ENCODE peak calls at places on chromosomes 2 and 18, in four cellular contexts. V is HepG2, Z is K562, Y is GM12878. R is an unnamed sample.

GRCh38 chr18:78543201-78543725 is 436.4 kb upstream of the SALL3 start:
- DNase-seq in V (no peak), Z (no peak), Y (no peak), R (no peak)

GRCh38 chr18:79434611-79435010 is 38.9 kb downstream of the NFATC1 start:
- DNase-seq in V (no peak), Z (no peak), Y (no peak), R (no peak)

GRCh38 chr18:23384778-23385736 is 68.0 kb upstream of the RIOK3 start:
- DNase-seq in V (peak; percentile 73), Z (no peak), Y (no peak), R (no peak)

GRCh38 chr2:47002480-47003381 is 87.1 kb upstream of the MCFD2 start:
- DNase-seq in V (no peak), Z (no peak), Y (no peak), R (no peak)

GRCh38 chr2:68435605-68436004 is 31.5 kb downstream of the FBXO48 start:
- DNase-seq in V (no peak), Z (no peak), Y (no peak), R (no peak)

GRCh38 chr18:9366126-9366714 is 31.6 kb downstream of the TWSG1 start:
- DNase-seq in V (no peak), Z (no peak), Y (no peak), R (peak; percentile 69)

GRCh38 chr2:16030206-16031054 is 90.1 kb downstream of the MYCN start:
- DNase-seq in V (no peak), Z (no peak), Y (no peak), R (no peak)

GRCh38 chr2:100603414-100603813 is 40.6 kb downstream of the PDCL3 start:
- DNase-seq in V (no peak), Z (no peak), Y (no peak), R (no peak)

GRCh38 chr2:203710211-203710610 is 3.8 kb downstream of the CD28 start:
- DNase-seq in V (no peak), Z (no peak), Y (no peak), R (no peak)

GRCh38 chr2:145593280-145593679 is 1073.4 kb upstream of the ZEB2 start:
- DNase-seq in V (no peak), Z (no peak), Y (peak; percentile 34), R (no peak)

GRCh38 chr2:238743243-238744068 is 104.4 kb upstream of the TWIST2 start:
- DNase-seq in V (no peak), Z (no peak), Y (no peak), R (no peak)

GRCh38 chr2:30273574-30273929 is 42.2 kb downstream of the LBH start:
- DNase-seq in V (no peak), Z (no peak), Y (no peak), R (no peak)

GRCh38 chr2:133817680-133818566 is 249.7 kb upstream of the NCKAP5 start:
- DNase-seq in V (peak; percentile 48), Z (no peak), Y (no peak), R (no peak)

GRCh38 chr18:55275042-55275897 is 312.7 kb downstream of the TCF4 start:
- DNase-seq in V (no peak), Z (no peak), Y (no peak), R (no peak)

GRCh38 chr18:58995663-58996062 is 131.0 kb downstream of the ZNF532 start:
- DNase-seq in V (no peak), Z (no peak), Y (no peak), R (no peak)

GRCh38 chr2:168518555-168519066 is 62.5 kb downstream of the CERS6 start:
- DNase-seq in V (no peak), Z (no peak), Y (no peak), R (peak; percentile 30)

GRCh38 chr2:98461650-98462049 is 17.0 kb downstream of the INPP4A start:
- DNase-seq in V (no peak), Z (no peak), Y (no peak), R (no peak)

GRCh38 chr18:34821669-34822210 is 111.6 kb downstream of the DTNA start:
- DNase-seq in V (peak; percentile 38), Z (no peak), Y (no peak), R (no peak)

GRCh38 chr2:85503168-85503610 is 35.8 kb upstream of the MAT2A start:
- DNase-seq in V (peak; percentile 47), Z (no peak), Y (no peak), R (no peak)

GRCh38 chr2:217510790-217511291 is 492.0 kb downstream of the TNS1 start:
- DNase-seq in V (peak; percentile 69), Z (peak; percentile 39), Y (peak; percentile 27), R (peak; percentile 58)

GRCh38 chr2:143901185-143901842 is 618.6 kb downstream of the ZEB2 start:
- DNase-seq in V (no peak), Z (no peak), Y (no peak), R (no peak)

GRCh38 chr2:177298191-177298590 is 33.7 kb upstream of the NFE2L2 start:
- DNase-seq in V (no peak), Z (no peak), Y (no peak), R (no peak)

GRCh38 chr2:241745276-241745675 is 10.8 kb downstream of the D2HGDH start:
- DNase-seq in V (no peak), Z (no peak), Y (no peak), R (no peak)
- TF ChIP-seq CBFB in V (no peak), Z (no peak), Y (no peak), R (no peak)

GRCh38 chr2:157194097-157194688 is 63.3 kb upstream of the GALNT5 start:
- DNase-seq in V (peak; percentile 46), Z (peak; percentile 40), Y (no peak), R (no peak)
- TF ChIP-seq ESRRA in V (no peak), Z (no peak), Y (no peak), R (no peak)

GRCh38 chr2:220937231-220937630 is 634.9 kb downstream of the EPHA4 start:
- DNase-seq in V (no peak), Z (no peak), Y (no peak), R (no peak)
- TF ChIP-seq CBFB in V (no peak), Z (no peak), Y (no peak), R (no peak)

GRCh38 chr2:191115801-191116200 is 35.0 kb downstream of the STAT4 start:
- DNase-seq in V (no peak), Z (no peak), Y (no peak), R (no peak)

GRCh38 chr2:191114403-191114886 is 36.3 kb downstream of the STAT4 start:
- DNase-seq in V (no peak), Z (no peak), Y (peak; percentile 55), R (no peak)

GRCh38 chr2:191112448-191112901 is 38.3 kb downstream of the STAT4 start:
- DNase-seq in V (no peak), Z (no peak), Y (no peak), R (no peak)

GRCh38 chr2:191113761-191114160 is 37.0 kb downstream of the STAT4 start:
- DNase-seq in V (no peak), Z (no peak), Y (no peak), R (no peak)

DNA sequence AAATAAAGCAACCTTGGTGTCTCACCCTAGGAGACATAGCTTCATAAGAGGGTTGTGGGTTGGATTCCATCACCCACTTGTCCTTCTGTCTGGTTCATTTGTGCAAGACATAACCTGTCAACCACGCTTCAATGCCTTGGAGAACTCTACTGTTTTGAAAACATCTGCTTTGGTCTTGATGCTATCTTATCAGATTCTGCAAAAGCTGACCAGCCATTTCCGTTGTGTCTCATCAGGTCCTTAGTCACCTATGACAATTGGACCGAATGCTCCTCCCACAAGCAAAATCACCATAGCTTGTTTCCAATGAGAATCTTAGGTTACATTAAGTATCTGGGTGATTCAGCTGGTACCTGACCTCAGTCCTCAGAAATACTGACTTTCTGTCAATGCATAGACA is 35.4 kb downstream of the STAT4 start:
- DNase-seq in V (no peak), Z (no peak), Y (peak; percentile 38), R (no peak)
- TF ChIP-seq ESRRA in V (no peak), Z (no peak), Y (no peak), R (no peak)

DNA sequence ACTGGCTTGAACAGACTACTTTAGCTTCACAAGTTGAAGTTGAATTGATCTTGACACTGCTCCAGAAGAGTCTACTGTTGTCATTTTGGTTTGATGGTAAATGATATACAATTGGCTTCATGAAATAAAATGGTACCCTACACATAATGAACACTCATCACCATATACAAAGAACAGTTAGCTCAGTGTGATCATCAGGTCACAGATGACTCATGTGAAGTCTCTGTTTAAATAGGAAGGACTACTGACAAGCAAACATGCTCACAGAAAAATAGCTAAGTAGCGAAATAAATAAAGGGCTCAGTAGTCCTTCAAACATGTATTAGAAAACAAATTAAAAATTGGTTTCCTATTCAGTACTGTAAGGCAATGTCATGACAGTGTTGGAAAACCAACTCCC is 96.2 kb downstream of the MEIS1 start:
- DNase-seq in V (peak; percentile 23), Z (no peak), Y (no peak), R (no peak)
- TF ChIP-seq CBFB in V (no peak), Z (no peak), Y (no peak), R (no peak)

DNA sequence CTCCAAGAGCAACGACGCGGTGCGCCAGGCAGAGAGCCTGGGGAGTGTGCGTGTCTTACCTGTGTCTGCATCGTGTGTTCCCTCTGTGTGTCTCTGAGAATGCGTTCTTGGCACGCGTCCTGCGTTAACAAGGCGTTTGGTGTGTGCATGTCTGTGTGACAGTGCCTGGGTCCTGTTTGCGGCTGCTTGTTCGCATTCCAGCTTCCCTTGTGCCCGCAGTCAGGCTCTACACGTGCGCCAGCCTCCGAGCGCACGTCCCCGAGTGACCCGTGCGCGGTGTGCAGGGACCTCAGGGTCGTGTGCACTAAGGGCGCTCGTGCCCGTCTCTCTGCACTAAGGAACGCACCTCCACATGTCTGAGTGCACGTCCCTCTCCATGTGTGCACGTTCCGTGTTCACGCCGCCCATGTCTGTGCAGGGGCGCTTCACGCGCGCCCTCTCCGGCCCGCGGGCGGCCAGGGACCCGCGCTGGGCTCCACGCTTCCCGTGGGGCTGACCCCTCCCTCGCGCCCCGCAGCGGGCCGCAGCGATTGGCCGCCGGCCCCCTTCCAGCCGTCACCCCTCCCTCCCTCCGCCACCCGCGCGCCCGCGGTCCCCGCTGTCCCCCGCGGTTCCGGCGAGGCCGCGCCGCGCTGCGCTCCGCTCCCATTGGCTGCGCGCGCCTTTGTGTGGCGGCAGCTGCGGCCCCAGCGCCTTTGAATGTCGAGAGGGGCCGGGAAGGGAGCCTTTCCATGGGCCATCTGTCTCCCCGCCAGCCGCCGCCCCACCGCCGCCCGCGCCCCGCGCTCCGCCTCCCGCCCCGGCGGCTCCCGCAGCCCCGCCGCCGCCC is 229.4 kb downstream of the HAUS1 start:
- DNase-seq in V (no peak), Z (peak; percentile 8), Y (no peak), R (peak; percentile 50)
- TF ChIP-seq ESRRA in V (no peak), Z (no peak), Y (no peak), R (no peak)

GRCh38 chr18:6487968-6488367 is 73.3 kb upstream of the L3MBTL4 start:
- DNase-seq in V (no peak), Z (no peak), Y (no peak), R (peak; percentile 37)
- TF ChIP-seq CBFB in V (no peak), Z (no peak), Y (no peak), R (no peak)